ENCODE peak calls at places on chromosomes 2 and 18, in four cellular contexts. T, X, P and A are unnamed samples. For H3K36me3, the result is how much of the 10 kb centered on the place peaks cover.

GRCh38 chr2:241540766-241541561 is 17.6 kb upstream of the BOK start:
- DNase-seq in T (peak), P (peak), X (peak), A (peak)

GRCh38 chr18:9824474-9824832 is 61.3 kb upstream of the TXNDC2 start:
- DNase-seq in T (no peak), P (no peak), X (peak), A (peak)

GRCh38 chr2:217616936-217617335 is 385.9 kb downstream of the TNS1 start:
- DNase-seq in T (no peak), P (no peak), X (peak), A (no peak)

GRCh38 chr2:241867776-241868420 is 1.6 kb upstream of the RTP5 start:
- DNase-seq in P (no peak), X (no peak), T (peak), A (no peak)

GRCh38 chr2:110724820-110725219 is 7.6 kb upstream of the ACOXL start:
- DNase-seq in P (no peak), T (no peak), X (no peak), A (no peak)

GRCh38 chr2:51387235-51387634 is 355.3 kb upstream of the NRXN1 start:
- DNase-seq in P (no peak), T (no peak), X (peak), A (no peak)

GRCh38 chr2:144518744-144519596 is 949 bp downstream of the ZEB2 start:
- DNase-seq in T (no peak), P (no peak), X (no peak), A (no peak)

GRCh38 chr2:240568678-240569522 is 616 bp downstream of the RNPEPL1 start:
- DNase-seq in X (peak), P (peak), T (peak), A (peak)

GRCh38 chr2:164538250-164538866 is 82.9 kb downstream of the GRB14 start:
- DNase-seq in T (peak), X (peak), P (no peak), A (peak)

GRCh38 chr2:226183550-226183949 is 616.1 kb downstream of the IRS1 start:
- DNase-seq in T (no peak), X (peak), P (no peak), A (no peak)

GRCh38 chr2:119245076-119245840 is 21.6 kb downstream of the STEAP3 start:
- DNase-seq in T (no peak), P (no peak), X (no peak), A (no peak)

GRCh38 chr2:235391964-235392615 is 101.8 kb upstream of the AGAP1 start:
- DNase-seq in T (no peak), P (no peak), X (no peak), A (no peak)

GRCh38 chr2:152505495-152505906 is 170.5 kb downstream of the FMNL2 start:
- DNase-seq in T (no peak), X (peak), P (peak), A (no peak)

GRCh38 chr18:22552254-22552653 is 134.5 kb upstream of the CTAGE1 start:
- DNase-seq in T (no peak), P (no peak), X (no peak), A (no peak)

DNA sequence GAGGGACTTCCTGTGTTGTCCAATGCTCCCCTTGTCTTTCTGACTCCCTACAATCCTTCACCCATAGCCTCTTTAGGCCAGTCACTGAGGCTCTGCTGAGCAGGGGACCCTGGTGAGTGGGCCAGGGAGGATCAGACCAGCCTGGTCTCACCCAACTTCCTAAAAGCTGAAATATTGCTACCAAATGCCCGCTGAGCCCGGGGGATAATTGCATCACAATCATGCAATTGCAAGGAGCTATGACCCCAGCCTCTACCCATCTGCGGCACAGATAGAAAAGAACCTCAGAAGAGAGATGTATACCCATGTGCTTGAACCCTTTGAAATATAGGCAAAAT is 3.7 kb upstream of the SP100 start:
- DNase-seq in X (no peak), T (no peak), P (no peak), A (no peak)
- H3K27ac ChIP-seq in X (no peak), T (no peak), P (peak), A (peak)

GRCh38 chr18:49786019-49786720 is 27.2 kb downstream of the ACAA2 start:
- DNase-seq in X (no peak), P (no peak), T (no peak), A (no peak)
- H3K36me3 ChIP-seq in X (under half), P (under half), T (half or more), A (under half)

GRCh38 chr18:58896268-58896667 is 31.6 kb downstream of the ZNF532 start:
- DNase-seq in X (no peak), P (no peak), T (no peak), A (no peak)
- H3K4me3 ChIP-seq in X (no peak), P (no peak), T (no peak), A (no peak)

DNA sequence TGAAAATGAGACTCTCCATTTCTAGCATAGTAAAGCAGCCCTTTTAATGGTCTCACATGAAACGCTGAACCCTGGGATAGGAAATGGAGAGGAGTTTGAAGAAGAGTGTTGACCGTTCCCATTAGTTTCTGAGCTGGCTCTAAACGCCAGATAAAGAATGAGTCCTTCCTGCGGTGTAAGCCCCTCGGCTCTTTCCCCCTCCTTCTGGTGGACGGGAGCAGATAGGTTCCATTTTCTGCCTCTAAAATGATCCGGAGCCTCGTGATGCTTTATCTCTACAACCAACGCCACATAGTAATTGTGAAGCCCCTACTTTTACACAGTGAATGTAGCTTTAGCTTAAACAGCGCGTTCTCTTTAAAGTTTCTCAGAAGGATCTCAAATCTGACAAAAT is 24.1 kb upstream of the ZNF516 start:
- DNase-seq in T (no peak), P (no peak), X (peak), A (no peak)
- H3K27ac ChIP-seq in T (no peak), P (no peak), X (no peak), A (peak)

DNA sequence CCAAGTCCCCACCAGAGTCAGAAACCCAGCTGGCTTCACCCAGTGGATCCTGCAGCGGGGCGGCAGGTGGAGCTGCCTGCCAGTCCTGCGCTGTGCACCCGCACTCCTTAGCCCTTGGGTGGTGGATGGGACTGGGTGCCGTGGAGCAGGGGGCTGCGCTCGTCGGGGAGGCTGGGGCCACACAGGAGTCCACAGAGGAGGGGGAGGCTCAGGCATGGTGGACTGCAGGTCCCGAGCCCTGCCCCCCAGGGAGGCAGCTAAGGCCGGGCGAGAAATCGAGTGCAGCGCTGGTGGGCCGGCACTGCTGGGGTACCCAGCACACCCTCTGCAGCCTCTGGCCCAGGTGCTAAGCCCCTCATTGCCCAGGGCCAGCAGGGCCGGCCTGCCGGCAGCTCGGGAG is 144.6 kb upstream of the MGAT5 start:
- DNase-seq in X (no peak), P (no peak), T (no peak), A (no peak)
- H3K36me3 ChIP-seq in X (under half), P (under half), T (under half), A (under half)

GRCh38 chr2:231124833-231125232 is at the start of gene HTR2B:
- DNase-seq in P (no peak), T (peak), X (peak), A (peak)
- H3K4me3 ChIP-seq in P (no peak), T (peak), X (no peak), A (no peak)

DNA sequence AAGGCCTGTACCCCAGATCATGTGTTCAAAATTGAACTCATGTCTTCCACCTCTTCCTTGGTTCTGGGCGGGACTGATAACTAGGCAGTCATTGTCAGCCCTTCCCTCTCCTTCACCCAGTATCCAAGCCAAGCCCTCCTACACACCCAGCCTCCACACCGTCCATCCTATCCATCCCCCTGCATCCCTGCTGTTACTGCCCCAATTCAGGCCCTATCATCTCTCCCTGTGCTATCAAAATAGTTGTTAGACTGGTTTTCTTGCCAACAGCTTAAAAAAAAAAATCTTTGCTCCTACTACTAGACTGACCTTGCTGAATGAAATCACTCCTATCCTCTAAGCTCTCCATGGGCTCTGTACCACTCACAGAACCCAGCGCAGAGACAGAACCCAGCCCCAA is 32.8 kb downstream of the TGFA start:
- DNase-seq in X (no peak), T (no peak), P (no peak), A (peak)
- H3K27ac ChIP-seq in X (no peak), T (no peak), P (no peak), A (no peak)

GRCh38 chr2:170253721-170254230 is 75.8 kb downstream of the MYO3B start:
- DNase-seq in T (no peak), X (no peak), P (no peak), A (no peak)

GRCh38 chr2:170250584-170250983 is 72.6 kb downstream of the MYO3B start:
- DNase-seq in P (no peak), X (no peak), T (no peak), A (no peak)

GRCh38 chr2:170254293-170254732 is 76.4 kb downstream of the MYO3B start:
- DNase-seq in X (no peak), P (peak), T (no peak), A (no peak)

GRCh38 chr2:170249761-170250160 is 71.8 kb downstream of the MYO3B start:
- DNase-seq in X (no peak), P (no peak), T (no peak), A (no peak)

DNA sequence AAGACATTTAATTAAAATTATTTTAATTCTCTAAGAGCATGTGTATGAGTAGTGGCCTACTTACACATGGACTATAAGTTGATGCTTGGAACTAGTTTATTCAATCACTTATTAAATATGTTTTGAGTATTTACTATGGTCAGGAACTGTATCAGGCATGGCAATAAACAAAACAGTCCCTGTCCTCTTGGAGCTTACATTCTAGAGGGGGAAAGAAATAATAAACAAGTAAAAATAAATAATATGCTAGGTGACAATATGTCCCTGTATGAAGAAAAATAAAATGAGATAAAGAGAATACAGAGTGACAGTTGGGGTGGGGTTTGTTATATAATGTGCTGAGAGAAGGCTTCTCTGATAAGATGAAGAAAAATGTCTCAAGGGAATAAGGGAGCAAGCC is 74.5 kb downstream of the MYO3B start:
- DNase-seq in T (no peak), P (no peak), X (no peak), A (no peak)
- H3K36me3 ChIP-seq in T (under half), P (under half), X (under half), A (under half)